ENCODE peak calls at places on chromosomes 3 and 15, in four cellular contexts. One of them, this sample, is unnamed.

GRCh38 chr3:52529376-52530333 is 4.0 kb downstream of the NT5DC2 start:
- DNase-seq in nephron progenitor cell: no peak
- DNase-seq in activated CD8-positive, alpha-beta T cell treated with anti-CD3 and anti-CD28 coated beads for 36 hours: no peak
- DNase-seq in AG04450: no peak
- DNase-seq in this sample: no peak

GRCh38 chr3:56054827-56055226 is 413.4 kb downstream of the ERC2 start:
- DNase-seq in AG04450: no peak
- DNase-seq in nephron progenitor cell: peak
- DNase-seq in activated CD8-positive, alpha-beta T cell treated with anti-CD3 and anti-CD28 coated beads for 36 hours: no peak
- DNase-seq in this sample: no peak

GRCh38 chr3:141709126-141709770 is 28.9 kb upstream of the RNF7 start:
- DNase-seq in activated CD8-positive, alpha-beta T cell treated with anti-CD3 and anti-CD28 coated beads for 36 hours: no peak
- DNase-seq in nephron progenitor cell: no peak
- DNase-seq in AG04450: no peak
- DNase-seq in this sample: no peak

GRCh38 chr15:66760968-66761722 is 59.1 kb downstream of the SMAD6 start:
- DNase-seq in activated CD8-positive, alpha-beta T cell treated with anti-CD3 and anti-CD28 coated beads for 36 hours: no peak
- DNase-seq in AG04450: no peak
- DNase-seq in nephron progenitor cell: no peak
- DNase-seq in this sample: no peak

GRCh38 chr3:50237133-50237651 is 1.2 kb downstream of the GNAI2 start:
- DNase-seq in AG04450: no peak
- DNase-seq in activated CD8-positive, alpha-beta T cell treated with anti-CD3 and anti-CD28 coated beads for 36 hours: peak
- DNase-seq in nephron progenitor cell: peak
- DNase-seq in this sample: no peak

GRCh38 chr3:194661374-194661773 is 10.6 kb downstream of the LSG1 start:
- DNase-seq in nephron progenitor cell: no peak
- DNase-seq in activated CD8-positive, alpha-beta T cell treated with anti-CD3 and anti-CD28 coated beads for 36 hours: no peak
- DNase-seq in AG04450: no peak
- DNase-seq in this sample: no peak

GRCh38 chr3:187739561-187740445 is 5.5 kb downstream of the BCL6 start:
- DNase-seq in activated CD8-positive, alpha-beta T cell treated with anti-CD3 and anti-CD28 coated beads for 36 hours: peak
- DNase-seq in AG04450: peak
- DNase-seq in nephron progenitor cell: peak
- DNase-seq in this sample: no peak

GRCh38 chr15:63481105-63481810 is 23.1 kb upstream of the USP3 start:
- DNase-seq in AG04450: no peak
- DNase-seq in nephron progenitor cell: no peak
- DNase-seq in activated CD8-positive, alpha-beta T cell treated with anti-CD3 and anti-CD28 coated beads for 36 hours: peak
- DNase-seq in this sample: no peak

GRCh38 chr15:41773729-41774061 is 589 bp upstream of the MAPKBP1 start:
- DNase-seq in AG04450: no peak
- DNase-seq in activated CD8-positive, alpha-beta T cell treated with anti-CD3 and anti-CD28 coated beads for 36 hours: no peak
- DNase-seq in nephron progenitor cell: no peak
- DNase-seq in this sample: no peak

GRCh38 chr15:35693887-35694286 is 147.9 kb upstream of the DPH6 start:
- DNase-seq in AG04450: no peak
- DNase-seq in nephron progenitor cell: no peak
- DNase-seq in activated CD8-positive, alpha-beta T cell treated with anti-CD3 and anti-CD28 coated beads for 36 hours: no peak
- DNase-seq in this sample: no peak

GRCh38 chr3:162111861-162112260 is 615.3 kb downstream of the OTOL1 start:
- DNase-seq in nephron progenitor cell: no peak
- DNase-seq in activated CD8-positive, alpha-beta T cell treated with anti-CD3 and anti-CD28 coated beads for 36 hours: no peak
- DNase-seq in AG04450: no peak
- DNase-seq in this sample: no peak

GRCh38 chr3:29170894-29171582 is 109.8 kb upstream of the RBMS3 start:
- DNase-seq in activated CD8-positive, alpha-beta T cell treated with anti-CD3 and anti-CD28 coated beads for 36 hours: no peak
- DNase-seq in AG04450: no peak
- DNase-seq in nephron progenitor cell: no peak
- DNase-seq in this sample: no peak

GRCh38 chr3:171018151-171018935 is 8.2 kb downstream of the SLC2A2 start:
- DNase-seq in activated CD8-positive, alpha-beta T cell treated with anti-CD3 and anti-CD28 coated beads for 36 hours: peak
- DNase-seq in nephron progenitor cell: peak
- DNase-seq in AG04450: no peak
- DNase-seq in this sample: no peak

GRCh38 chr15:62344806-62345539 is 179.9 kb upstream of the C2CD4B start:
- DNase-seq in activated CD8-positive, alpha-beta T cell treated with anti-CD3 and anti-CD28 coated beads for 36 hours: peak
- DNase-seq in AG04450: peak
- DNase-seq in nephron progenitor cell: peak
- DNase-seq in this sample: no peak

GRCh38 chr15:75661041-75661778 is 13.5 kb downstream of the SNX33 start:
- DNase-seq in AG04450: peak
- DNase-seq in nephron progenitor cell: peak
- DNase-seq in activated CD8-positive, alpha-beta T cell treated with anti-CD3 and anti-CD28 coated beads for 36 hours: no peak
- DNase-seq in this sample: peak

GRCh38 chr3:148873270-148873927 is 8.3 kb downstream of the CPA3 start:
- DNase-seq in activated CD8-positive, alpha-beta T cell treated with anti-CD3 and anti-CD28 coated beads for 36 hours: no peak
- DNase-seq in AG04450: no peak
- DNase-seq in nephron progenitor cell: no peak
- DNase-seq in this sample: no peak

GRCh38 chr3:98712726-98713125 is 50.4 kb upstream of the ST3GAL6 start:
- DNase-seq in AG04450: no peak
- DNase-seq in activated CD8-positive, alpha-beta T cell treated with anti-CD3 and anti-CD28 coated beads for 36 hours: no peak
- DNase-seq in nephron progenitor cell: no peak
- DNase-seq in this sample: no peak

GRCh38 chr15:48447058-48447457 is 115.8 kb downstream of the DUT start:
- DNase-seq in AG04450: no peak
- DNase-seq in nephron progenitor cell: no peak
- DNase-seq in activated CD8-positive, alpha-beta T cell treated with anti-CD3 and anti-CD28 coated beads for 36 hours: no peak
- DNase-seq in this sample: no peak

GRCh38 chr3:120875989-120876388 is 32.0 kb upstream of the STXBP5L start:
- DNase-seq in nephron progenitor cell: no peak
- DNase-seq in activated CD8-positive, alpha-beta T cell treated with anti-CD3 and anti-CD28 coated beads for 36 hours: no peak
- DNase-seq in AG04450: no peak
- DNase-seq in this sample: no peak

GRCh38 chr3:51710631-51711351 is 3.9 kb downstream of the GRM2 start:
- DNase-seq in AG04450: no peak
- DNase-seq in activated CD8-positive, alpha-beta T cell treated with anti-CD3 and anti-CD28 coated beads for 36 hours: peak
- DNase-seq in nephron progenitor cell: no peak
- DNase-seq in this sample: no peak

GRCh38 chr3:66858656-66859381 is 139.3 kb upstream of the KBTBD8 start:
- DNase-seq in AG04450: no peak
- DNase-seq in activated CD8-positive, alpha-beta T cell treated with anti-CD3 and anti-CD28 coated beads for 36 hours: no peak
- DNase-seq in nephron progenitor cell: no peak
- DNase-seq in this sample: no peak

GRCh38 chr3:64353256-64353655 is 128.0 kb upstream of the PRICKLE2 start:
- DNase-seq in AG04450: peak
- DNase-seq in nephron progenitor cell: no peak
- DNase-seq in activated CD8-positive, alpha-beta T cell treated with anti-CD3 and anti-CD28 coated beads for 36 hours: no peak
- DNase-seq in this sample: no peak

GRCh38 chr3:6204891-6205290 is 656.0 kb upstream of the GRM7 start:
- DNase-seq in nephron progenitor cell: no peak
- DNase-seq in AG04450: no peak
- DNase-seq in activated CD8-positive, alpha-beta T cell treated with anti-CD3 and anti-CD28 coated beads for 36 hours: no peak
- DNase-seq in this sample: no peak

GRCh38 chr3:153614563-153614962 is 452.5 kb downstream of the RAP2B start:
- DNase-seq in activated CD8-positive, alpha-beta T cell treated with anti-CD3 and anti-CD28 coated beads for 36 hours: no peak
- DNase-seq in nephron progenitor cell: no peak
- DNase-seq in AG04450: peak
- DNase-seq in this sample: peak

GRCh38 chr3:2446146-2446545 is 347.5 kb downstream of the CNTN4 start:
- DNase-seq in AG04450: no peak
- DNase-seq in nephron progenitor cell: no peak
- DNase-seq in activated CD8-positive, alpha-beta T cell treated with anti-CD3 and anti-CD28 coated beads for 36 hours: no peak
- DNase-seq in this sample: no peak
- TF ChIP-seq CTCF in AG04450: no peak
- TF ChIP-seq CTCF in nephron progenitor cell: no peak
- TF ChIP-seq CTCF in activated CD8-positive, alpha-beta T cell treated with anti-CD3 and anti-CD28 coated beads for 36 hours: no peak
- TF ChIP-seq CTCF in this sample: no peak

GRCh38 chr3:108110965-108111364 is 20.1 kb upstream of the CD47 start:
- DNase-seq in activated CD8-positive, alpha-beta T cell treated with anti-CD3 and anti-CD28 coated beads for 36 hours: no peak
- DNase-seq in nephron progenitor cell: no peak
- DNase-seq in AG04450: no peak
- DNase-seq in this sample: no peak

GRCh38 chr3:108117245-108117644 is 26.4 kb upstream of the CD47 start:
- DNase-seq in nephron progenitor cell: no peak
- DNase-seq in AG04450: no peak
- DNase-seq in activated CD8-positive, alpha-beta T cell treated with anti-CD3 and anti-CD28 coated beads for 36 hours: peak
- DNase-seq in this sample: no peak

GRCh38 chr3:108118038-108118727 is 27.4 kb upstream of the CD47 start:
- DNase-seq in activated CD8-positive, alpha-beta T cell treated with anti-CD3 and anti-CD28 coated beads for 36 hours: peak
- DNase-seq in nephron progenitor cell: no peak
- DNase-seq in AG04450: no peak
- DNase-seq in this sample: no peak

GRCh38 chr3:108114423-108115065 is 23.7 kb upstream of the CD47 start:
- DNase-seq in AG04450: no peak
- DNase-seq in nephron progenitor cell: no peak
- DNase-seq in activated CD8-positive, alpha-beta T cell treated with anti-CD3 and anti-CD28 coated beads for 36 hours: no peak
- DNase-seq in this sample: no peak

GRCh38 chr3:108113975-108114374 is 23.1 kb upstream of the CD47 start:
- DNase-seq in activated CD8-positive, alpha-beta T cell treated with anti-CD3 and anti-CD28 coated beads for 36 hours: no peak
- DNase-seq in AG04450: no peak
- DNase-seq in nephron progenitor cell: no peak
- DNase-seq in this sample: no peak
- TF ChIP-seq CTCF in activated CD8-positive, alpha-beta T cell treated with anti-CD3 and anti-CD28 coated beads for 36 hours: no peak
- TF ChIP-seq CTCF in AG04450: no peak
- TF ChIP-seq CTCF in nephron progenitor cell: no peak
- TF ChIP-seq CTCF in this sample: no peak

GRCh38 chr3:11653298-11654055 is 9.8 kb upstream of the VGLL4 start:
- DNase-seq in nephron progenitor cell: no peak
- DNase-seq in activated CD8-positive, alpha-beta T cell treated with anti-CD3 and anti-CD28 coated beads for 36 hours: no peak
- DNase-seq in AG04450: no peak
- DNase-seq in this sample: no peak
- TF ChIP-seq CTCF in nephron progenitor cell: no peak
- TF ChIP-seq CTCF in activated CD8-positive, alpha-beta T cell treated with anti-CD3 and anti-CD28 coated beads for 36 hours: no peak
- TF ChIP-seq CTCF in AG04450: no peak
- TF ChIP-seq CTCF in this sample: no peak

DNA sequence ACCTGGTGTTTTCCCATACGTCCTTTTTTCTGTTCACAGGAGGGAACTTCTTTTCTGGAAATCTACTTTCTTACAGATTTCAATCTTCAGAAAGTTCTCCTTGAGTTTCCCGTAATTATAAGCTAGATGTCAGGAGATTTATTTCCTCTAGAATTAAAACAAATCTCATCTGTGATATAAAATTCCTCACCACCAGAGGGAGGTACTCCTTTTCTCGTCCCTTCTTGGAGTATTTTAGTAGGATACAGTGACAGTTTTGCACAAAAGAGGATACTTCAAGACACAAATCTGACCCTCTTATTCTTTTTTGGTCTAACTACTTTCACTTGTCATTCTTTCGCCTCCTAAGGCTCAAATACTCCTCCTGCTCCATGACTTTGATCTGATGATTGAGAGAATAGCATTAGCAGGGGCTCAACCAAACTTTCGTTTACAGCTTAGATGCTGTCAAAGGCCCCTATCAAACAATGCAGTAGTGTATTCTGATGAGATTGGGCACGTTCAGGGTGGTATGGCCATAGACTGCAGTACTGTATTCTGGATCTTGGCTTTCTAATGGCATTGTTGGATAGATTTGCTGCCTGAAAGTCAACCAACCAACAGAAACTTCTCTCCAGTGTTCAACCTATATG is 38.0 kb downstream of the TMEM41A start:
- DNase-seq in nephron progenitor cell: no peak
- DNase-seq in activated CD8-positive, alpha-beta T cell treated with anti-CD3 and anti-CD28 coated beads for 36 hours: no peak
- DNase-seq in AG04450: no peak
- DNase-seq in this sample: no peak
- TF ChIP-seq CTCF in nephron progenitor cell: peak
- TF ChIP-seq CTCF in activated CD8-positive, alpha-beta T cell treated with anti-CD3 and anti-CD28 coated beads for 36 hours: peak
- TF ChIP-seq CTCF in AG04450: peak
- TF ChIP-seq CTCF in this sample: peak

GRCh38 chr3:36603423-36603822 is 160.9 kb downstream of the DCLK3 start:
- DNase-seq in AG04450: no peak
- DNase-seq in activated CD8-positive, alpha-beta T cell treated with anti-CD3 and anti-CD28 coated beads for 36 hours: no peak
- DNase-seq in nephron progenitor cell: no peak
- DNase-seq in this sample: no peak

GRCh38 chr3:36597422-36597821 is 166.9 kb downstream of the DCLK3 start:
- DNase-seq in AG04450: no peak
- DNase-seq in activated CD8-positive, alpha-beta T cell treated with anti-CD3 and anti-CD28 coated beads for 36 hours: no peak
- DNase-seq in nephron progenitor cell: no peak
- DNase-seq in this sample: no peak

GRCh38 chr3:36595531-36595930 is 168.8 kb downstream of the DCLK3 start:
- DNase-seq in activated CD8-positive, alpha-beta T cell treated with anti-CD3 and anti-CD28 coated beads for 36 hours: no peak
- DNase-seq in nephron progenitor cell: no peak
- DNase-seq in AG04450: no peak
- DNase-seq in this sample: no peak

GRCh38 chr3:36596411-36596810 is 167.9 kb downstream of the DCLK3 start:
- DNase-seq in nephron progenitor cell: no peak
- DNase-seq in AG04450: no peak
- DNase-seq in activated CD8-positive, alpha-beta T cell treated with anti-CD3 and anti-CD28 coated beads for 36 hours: no peak
- DNase-seq in this sample: no peak

GRCh38 chr3:36600413-36600812 is 163.9 kb downstream of the DCLK3 start:
- DNase-seq in nephron progenitor cell: no peak
- DNase-seq in activated CD8-positive, alpha-beta T cell treated with anti-CD3 and anti-CD28 coated beads for 36 hours: no peak
- DNase-seq in AG04450: no peak
- DNase-seq in this sample: no peak
- TF ChIP-seq CTCF in nephron progenitor cell: no peak
- TF ChIP-seq CTCF in activated CD8-positive, alpha-beta T cell treated with anti-CD3 and anti-CD28 coated beads for 36 hours: no peak
- TF ChIP-seq CTCF in AG04450: no peak
- TF ChIP-seq CTCF in this sample: no peak

GRCh38 chr15:68278345-68279217 is 1.0 kb downstream of the FEM1B start:
- DNase-seq in activated CD8-positive, alpha-beta T cell treated with anti-CD3 and anti-CD28 coated beads for 36 hours: peak
- DNase-seq in nephron progenitor cell: no peak
- DNase-seq in AG04450: no peak
- DNase-seq in this sample: no peak
- TF ChIP-seq CTCF in activated CD8-positive, alpha-beta T cell treated with anti-CD3 and anti-CD28 coated beads for 36 hours: peak
- TF ChIP-seq CTCF in nephron progenitor cell: no peak
- TF ChIP-seq CTCF in AG04450: peak
- TF ChIP-seq CTCF in this sample: peak

DNA sequence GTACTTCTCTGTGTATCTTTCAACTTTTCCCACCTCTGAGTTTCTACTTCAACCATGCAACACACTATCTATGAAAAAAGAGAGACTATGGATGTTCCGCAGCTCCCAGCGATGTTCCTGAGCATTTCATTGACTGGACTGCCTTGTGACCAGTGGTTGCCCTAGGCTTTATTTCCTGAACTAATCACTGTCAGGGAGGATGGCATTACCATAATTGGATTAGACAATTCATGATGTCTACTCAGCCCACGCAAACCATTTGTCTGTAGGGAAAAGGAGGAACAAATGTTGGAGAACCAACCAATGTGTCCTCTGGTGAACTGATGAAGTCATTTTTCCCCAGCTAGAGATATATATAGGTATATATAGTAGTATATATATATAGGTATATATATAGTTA is 229.3 kb upstream of the MCTP2 start:
- DNase-seq in AG04450: no peak
- DNase-seq in nephron progenitor cell: no peak
- DNase-seq in activated CD8-positive, alpha-beta T cell treated with anti-CD3 and anti-CD28 coated beads for 36 hours: no peak
- DNase-seq in this sample: no peak
- TF ChIP-seq CTCF in AG04450: no peak
- TF ChIP-seq CTCF in nephron progenitor cell: no peak
- TF ChIP-seq CTCF in activated CD8-positive, alpha-beta T cell treated with anti-CD3 and anti-CD28 coated beads for 36 hours: no peak
- TF ChIP-seq CTCF in this sample: no peak

GRCh38 chr3:126746395-126747177 is 42.5 kb downstream of the CHCHD6 start:
- DNase-seq in nephron progenitor cell: no peak
- DNase-seq in AG04450: no peak
- DNase-seq in activated CD8-positive, alpha-beta T cell treated with anti-CD3 and anti-CD28 coated beads for 36 hours: no peak
- DNase-seq in this sample: no peak
- TF ChIP-seq CTCF in nephron progenitor cell: no peak
- TF ChIP-seq CTCF in AG04450: peak
- TF ChIP-seq CTCF in activated CD8-positive, alpha-beta T cell treated with anti-CD3 and anti-CD28 coated beads for 36 hours: no peak
- TF ChIP-seq CTCF in this sample: no peak